ENCODE peak calls at places on chromosomes 11 and 22, in five cellular contexts. G is SK-N-SH, N is mesendoderm, F is K562, T is HepG2. V is an unnamed sample. For H3K79me2 and H3K4me1, the result is how much of the 10 kb centered on the place peaks cover.

GRCh38 chr11:42651654-42652053 is 660.1 kb upstream of the API5 start:
- DNase-seq in G (no peak), N (no peak), F (no peak), T (no peak), V (no peak)

GRCh38 chr11:118953265-118953664 is 2.8 kb upstream of the UPK2 start:
- DNase-seq in G (peak), N (peak), F (peak), T (no peak), V (no peak)

GRCh38 chr11:133064152-133064877 is 468.0 kb downstream of the OPCML start:
- DNase-seq in G (peak), N (peak), F (peak), T (peak), V (no peak)

GRCh38 chr22:22767876-22768602 is 119.6 kb upstream of the IGLL5 start:
- DNase-seq in G (no peak), N (peak), F (peak), T (no peak), V (no peak)

GRCh38 chr22:17672417-17672991 is 33.9 kb downstream of the BCL2L13 start:
- DNase-seq in G (peak), N (no peak), F (peak), T (no peak), V (no peak)

GRCh38 chr11:6232899-6233298 is 1.5 kb downstream of the FHIP1B start:
- DNase-seq in G (no peak), N (no peak), F (peak), T (no peak), V (no peak)

GRCh38 chr11:85170184-85170583 is 457.0 kb downstream of the DLG2 start:
- DNase-seq in G (no peak), N (peak), F (no peak), T (no peak), V (peak)

GRCh38 chr11:32427935-32428664 is 7.2 kb downstream of the WT1 start:
- DNase-seq in G (peak), N (peak), F (no peak), T (no peak), V (no peak)

GRCh38 chr11:29782447-29782846 is 234.4 kb downstream of the KCNA4 start:
- DNase-seq in G (no peak), N (no peak), F (no peak), T (no peak), V (no peak)

GRCh38 chr11:3161720-3162409 is 3.2 kb downstream of the OSBPL5 start:
- DNase-seq in G (peak), N (no peak), F (no peak), T (no peak), V (no peak)

GRCh38 chr11:88543902-88544655 is 206.5 kb upstream of the CTSC start:
- DNase-seq in G (peak), N (peak), F (peak), T (peak), V (no peak)

GRCh38 chr11:34080609-34081008 is 24.8 kb upstream of the NAT10 start:
- DNase-seq in G (no peak), N (no peak), F (no peak), T (no peak), V (no peak)

GRCh38 chr11:96324912-96325311 is 18.1 kb downstream of the MAML2 start:
- DNase-seq in G (no peak), N (peak), F (no peak), T (no peak), V (no peak)

GRCh38 chr11:46200537-46201281 is 76.8 kb upstream of the CREB3L1 start:
- DNase-seq in G (no peak), N (no peak), F (no peak), T (no peak), V (peak)

GRCh38 chr11:7655253-7656217 is 17.8 kb downstream of the CYB5R2 start:
- DNase-seq in G (no peak), N (peak), F (no peak), T (peak), V (no peak)

GRCh38 chr11:111737877-111738205 is 28.3 kb downstream of the PPP2R1B start:
- DNase-seq in G (no peak), N (no peak), F (no peak), T (no peak), V (no peak)

GRCh38 chr11:82703796-82704195 is 29.9 kb downstream of the FAM181B start:
- DNase-seq in G (no peak), N (peak), F (no peak), T (no peak), V (no peak)

GRCh38 chr22:27388090-27388600 is 413.4 kb downstream of the MN1 start:
- DNase-seq in G (no peak), N (no peak), F (no peak), T (no peak), V (no peak)

GRCh38 chr11:128417607-128418324 is 169.6 kb downstream of the ETS1 start:
- DNase-seq in G (no peak), N (no peak), F (no peak), T (no peak), V (no peak)

GRCh38 chr22:50269573-50270301 is 443 bp downstream of the MAPK11 start:
- DNase-seq in G (peak), N (no peak), F (peak), T (no peak), V (no peak)

GRCh38 chr11:34439521-34440258 is 956 bp downstream of the CAT start:
- DNase-seq in G (peak), N (no peak), F (peak), T (peak), V (no peak)

GRCh38 chr11:114208371-114208770 is 87.8 kb upstream of the NNMT start:
- DNase-seq in G (no peak), N (no peak), F (no peak), T (no peak), V (no peak)

GRCh38 chr11:34944692-34945091 is 28.3 kb downstream of the PDHX start:
- DNase-seq in G (no peak), N (no peak), F (no peak), T (no peak), V (no peak)

GRCh38 chr11:72475359-72475758 is 41.0 kb upstream of the CLPB start:
- DNase-seq in G (no peak), N (no peak), F (no peak), T (no peak), V (no peak)

GRCh38 chr11:20464566-20464965 is 77.0 kb downstream of the PRMT3 start:
- DNase-seq in G (no peak), N (no peak), F (no peak), T (no peak), V (no peak)

GRCh38 chr11:76808158-76808557 is 25.0 kb downstream of the TSKU start:
- DNase-seq in G (no peak), N (no peak), F (no peak), T (no peak), V (no peak)

GRCh38 chr22:17065433-17065832 is 19.4 kb upstream of the IL17RA start:
- DNase-seq in G (no peak), N (no peak), F (no peak), T (no peak), V (no peak)

GRCh38 chr22:26395926-26396325 is 33.1 kb upstream of the ASPHD2 start:
- DNase-seq in G (no peak), N (no peak), F (no peak), T (no peak), V (no peak)

GRCh38 chr11:11976476-11977187 is 31.8 kb downstream of the DKK3 start:
- DNase-seq in G (no peak), N (no peak), F (no peak), T (no peak), V (no peak)

GRCh38 chr22:38890377-38890776 is 18.4 kb upstream of the CBX6 start:
- DNase-seq in G (no peak), N (no peak), F (no peak), T (no peak), V (no peak)

GRCh38 chr22:25113316-25113721 is 86.3 kb upstream of the CRYBB3 start:
- DNase-seq in G (no peak), N (peak), F (no peak), T (no peak), V (peak)

GRCh38 chr11:124586247-124586860 is 16.6 kb downstream of the OR8A1 start:
- DNase-seq in G (peak), N (peak), F (peak), T (peak), V (no peak)

GRCh38 chr11:13776134-13776815 is 107.8 kb downstream of the FAR1 start:
- DNase-seq in G (no peak), N (peak), F (peak), T (no peak), V (no peak)

GRCh38 chr11:94785509-94785908 is 17.4 kb downstream of the AMOTL1 start:
- DNase-seq in G (peak), N (peak), F (no peak), T (no peak), V (no peak)

GRCh38 chr11:108873938-108874337 is 209.1 kb downstream of the DDX10 start:
- DNase-seq in G (no peak), N (no peak), F (no peak), T (no peak), V (no peak)

GRCh38 chr11:69834251-69834650 is 15.0 kb upstream of the FGF3 start:
- DNase-seq in G (peak), N (no peak), F (no peak), T (no peak), V (no peak)

DNA sequence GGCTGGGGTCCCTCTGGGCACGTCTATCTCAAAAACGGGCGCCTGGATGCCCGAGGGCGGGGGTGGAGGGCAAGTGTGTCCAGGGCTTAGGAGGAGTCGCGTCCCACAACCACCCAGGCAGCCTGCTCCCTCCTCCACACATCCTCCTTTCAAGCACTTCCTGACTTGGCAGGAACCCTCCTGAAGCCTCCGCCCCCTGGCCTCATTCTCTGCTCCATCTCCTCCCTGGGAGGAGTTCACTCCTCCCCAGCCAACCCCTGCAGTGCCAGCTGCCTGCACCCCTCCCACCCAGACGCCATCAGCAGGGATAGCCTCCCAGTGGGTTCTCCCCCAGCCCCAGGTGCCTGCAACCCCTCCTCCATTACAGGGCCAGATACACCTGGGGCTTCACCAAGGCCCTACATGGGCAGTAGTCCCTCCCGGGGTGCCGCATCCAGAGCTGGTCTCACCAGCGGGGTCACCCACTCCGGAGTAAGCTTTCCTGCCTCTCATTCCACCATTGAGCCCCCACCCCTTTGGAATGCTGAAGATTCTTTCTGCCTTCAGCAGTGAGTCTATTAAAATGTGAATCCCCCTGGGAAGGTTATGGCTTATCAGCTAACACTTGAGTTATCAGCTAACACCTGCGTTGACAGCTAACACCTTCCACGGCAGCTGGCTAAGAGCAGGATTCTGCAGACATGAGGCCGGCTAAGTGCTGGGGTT is 24.4 kb downstream of the RTN4R start:
- DNase-seq in G (peak), N (peak), F (peak), T (no peak), V (peak)
- H3K79me2 ChIP-seq in G (under half), N (under half), F (under half), T (under half), V (under half)

DNA sequence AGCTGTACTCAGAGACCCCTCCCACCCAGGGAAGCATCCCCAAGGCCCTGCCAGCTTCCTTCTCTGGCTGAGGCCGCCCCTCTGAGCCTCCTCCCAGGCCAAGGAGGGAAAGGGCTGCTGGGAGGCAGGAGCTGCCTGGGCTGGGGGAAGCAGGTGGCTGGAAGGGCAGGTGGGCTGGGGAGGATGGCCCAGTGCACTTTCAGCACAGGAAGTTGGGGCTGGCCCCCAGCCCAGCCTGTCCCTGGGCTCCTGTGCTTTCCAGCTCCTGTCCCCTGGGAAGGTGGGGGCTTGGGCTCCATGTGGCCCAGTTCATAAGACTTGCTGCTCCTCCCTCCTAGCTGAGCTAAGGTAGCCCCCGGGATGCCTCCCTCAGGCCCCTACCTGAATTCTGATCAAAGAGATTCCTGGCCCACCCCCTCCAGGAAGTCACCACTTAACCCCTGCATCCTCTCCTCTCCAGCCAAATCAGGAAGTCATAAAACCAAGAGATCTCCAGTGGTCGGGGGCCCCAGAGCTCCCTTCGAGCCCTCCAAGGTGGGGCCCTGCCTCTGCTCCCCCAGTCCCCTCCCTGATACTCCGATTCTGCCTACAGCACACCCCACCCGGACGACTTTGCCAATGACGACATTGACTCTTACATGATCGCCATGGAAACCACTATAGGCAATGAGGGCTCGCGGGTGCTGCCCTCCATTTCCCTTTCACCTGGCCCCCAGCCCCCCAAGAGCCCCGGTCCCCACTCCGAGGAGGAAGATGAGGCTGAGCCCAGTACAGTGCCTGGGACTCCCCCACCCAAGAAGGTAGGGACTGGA is 4.9 kb downstream of the PPP1CA start:
- DNase-seq in G (no peak), N (peak), F (no peak), T (no peak), V (no peak)
- H3K4me1 ChIP-seq in G (under half), N (under half), F (half or more), T (under half), V (under half)

GRCh38 chr11:64853709-64854108 is 9.3 kb upstream of the CDC42BPG start:
- DNase-seq in G (no peak), N (no peak), F (no peak), T (no peak), V (no peak)
- H3K9ac ChIP-seq in G (no peak), N (no peak), F (peak), T (no peak), V (no peak)

GRCh38 chr22:46678785-46679700 is 58.9 kb downstream of the GRAMD4 start:
- DNase-seq in G (no peak), N (no peak), F (no peak), T (no peak), V (no peak)
- H3K79me2 ChIP-seq in G (under half), N (under half), F (under half), T (under half), V (under half)

GRCh38 chr22:37185646-37186227 is 2.3 kb downstream of the C1QTNF6 start:
- DNase-seq in G (no peak), N (no peak), F (no peak), T (no peak), V (no peak)
- H3K4me1 ChIP-seq in G (under half), N (under half), F (under half), T (under half), V (under half)

GRCh38 chr11:18523079-18523478 is 3.7 kb downstream of the TSG101 start:
- DNase-seq in G (no peak), N (no peak), F (no peak), T (no peak), V (no peak)

GRCh38 chr11:18527512-18527911 is 770 bp upstream of the TSG101 start:
- DNase-seq in G (peak), N (no peak), F (peak), T (no peak), V (no peak)

GRCh38 chr11:18524248-18524647 is 2.5 kb downstream of the TSG101 start:
- DNase-seq in G (no peak), N (no peak), F (no peak), T (peak), V (no peak)

GRCh38 chr11:18526521-18527296 is at the start of gene TSG101:
- DNase-seq in G (peak), N (peak), F (peak), T (peak), V (peak)

GRCh38 chr11:18526130-18526520 is 617 bp downstream of the TSG101 start:
- DNase-seq in G (no peak), N (no peak), F (no peak), T (no peak), V (no peak)
- H3K9ac ChIP-seq in G (peak), N (peak), F (peak), T (peak), V (peak)

GRCh38 chr22:28911777-28912669 is 28.7 kb downstream of the ZNRF3 start:
- DNase-seq in G (no peak), N (peak), F (no peak), T (peak), V (no peak)
- H3K79me2 ChIP-seq in G (half or more), N (half or more), F (under half), T (half or more), V (under half)

GRCh38 chr11:1510928-1511327 is 24.3 kb upstream of the MOB2 start:
- DNase-seq in G (no peak), N (no peak), F (no peak), T (no peak), V (no peak)
- H3K4me1 ChIP-seq in G (under half), N (under half), F (under half), T (under half), V (under half)

GRCh38 chr11:64244107-64244506 is 2.6 kb downstream of the PPP1R14B start:
- DNase-seq in G (no peak), N (no peak), F (peak), T (no peak), V (no peak)

GRCh38 chr11:64245401-64245796 is 1.3 kb downstream of the PPP1R14B start:
- DNase-seq in G (no peak), N (no peak), F (no peak), T (no peak), V (no peak)

GRCh38 chr11:64245797-64246623 is 733 bp downstream of the PPP1R14B start:
- DNase-seq in G (peak), N (peak), F (peak), T (peak), V (peak)

GRCh38 chr11:64242920-64243854 is 2.3 kb downstream of the FKBP2 start:
- DNase-seq in G (no peak), N (no peak), F (peak), T (no peak), V (no peak)

GRCh38 chr11:64244966-64245365 is 1.8 kb downstream of the PPP1R14B start:
- DNase-seq in G (no peak), N (no peak), F (no peak), T (no peak), V (no peak)
- H3K9ac ChIP-seq in G (peak), N (peak), F (peak), T (peak), V (peak)

GRCh38 chr22:41638124-41638523 is 17.0 kb downstream of the XRCC6 start:
- DNase-seq in G (no peak), N (no peak), F (no peak), T (no peak), V (no peak)
- H3K79me2 ChIP-seq in G (half or more), N (under half), F (under half), T (under half), V (under half)

V was measured in keratinocyte.